ENCODE peak calls at places on chromosomes 16 and 17, in four cellular contexts. F is astrocyte, T is IMR-90, A is MM.1S. K is an unnamed sample.

GRCh38 chr17:77963441-77963840 is 4.9 kb downstream of the TNRC6C start:
- DNase-seq in T (peak), F (peak), A (no peak), K (peak)

GRCh38 chr17:16877102-16877501 is 94.8 kb downstream of the TNFRSF13B start:
- DNase-seq in F (no peak), T (no peak), A (no peak), K (no peak)

GRCh38 chr16:57884655-57885133 is 82.4 kb upstream of the KIFC3 start:
- DNase-seq in A (no peak), F (no peak), T (no peak), K (no peak)

GRCh38 chr17:34067009-34067408 is 188.1 kb upstream of the CCL2 start:
- DNase-seq in F (no peak), T (no peak), A (no peak), K (no peak)

GRCh38 chr16:23039118-23039517 is 110.1 kb downstream of the USP31 start:
- DNase-seq in F (no peak), T (no peak), A (no peak), K (no peak)

GRCh38 chr16:964696-965395 is 5.9 kb downstream of the LMF1 start:
- DNase-seq in A (no peak), T (no peak), F (peak), K (no peak)

GRCh38 chr17:75920045-75920560 is 15.4 kb upstream of the MRPL38 start:
- DNase-seq in F (no peak), T (no peak), A (no peak), K (no peak)

GRCh38 chr16:48053346-48053745 is 102.4 kb downstream of the ABCC12 start:
- DNase-seq in F (peak), A (no peak), T (peak), K (peak)

GRCh38 chr16:89707695-89708094 is 6.2 kb upstream of the SPATA2L start:
- DNase-seq in A (no peak), T (no peak), F (no peak), K (no peak)

GRCh38 chr16:89905511-89906140 is 13.0 kb upstream of the MC1R start:
- DNase-seq in T (no peak), A (no peak), F (no peak), K (no peak)

GRCh38 chr16:20681821-20682736 is 15.4 kb downstream of the ACSM1 start:
- DNase-seq in A (no peak), F (no peak), T (no peak), K (no peak)

GRCh38 chr16:27463741-27464662 is 62.0 kb downstream of the IL21R start:
- DNase-seq in A (no peak), F (no peak), T (no peak), K (no peak)

GRCh38 chr17:39732586-39732985 is 2.3 kb upstream of the MIEN1 start:
- DNase-seq in A (no peak), F (no peak), T (no peak), K (no peak)

DNA sequence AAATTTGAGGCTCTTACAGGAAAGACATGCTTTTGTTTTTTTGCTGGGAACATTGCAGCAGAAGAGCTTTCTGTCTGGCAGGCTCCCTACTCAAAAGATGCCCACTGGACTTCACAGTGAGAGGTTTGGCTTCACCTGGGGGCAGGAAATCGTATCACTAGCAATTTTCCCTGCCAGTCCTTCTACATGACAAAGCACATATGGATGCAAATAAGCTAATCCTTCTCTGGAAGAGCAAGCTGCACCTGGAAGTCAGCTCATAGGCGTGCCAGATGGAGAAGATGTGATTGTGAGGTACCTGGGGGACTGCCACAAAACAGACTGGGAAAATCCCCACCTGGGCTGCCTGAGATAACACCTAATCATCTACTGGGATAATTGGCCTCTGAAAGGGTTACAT is 195.0 kb upstream of the CPHXL start:
- DNase-seq in T (no peak), F (no peak), A (no peak), K (no peak)
- TF ChIP-seq CTCF in T (no peak), F (no peak), A (no peak), K (no peak)

DNA sequence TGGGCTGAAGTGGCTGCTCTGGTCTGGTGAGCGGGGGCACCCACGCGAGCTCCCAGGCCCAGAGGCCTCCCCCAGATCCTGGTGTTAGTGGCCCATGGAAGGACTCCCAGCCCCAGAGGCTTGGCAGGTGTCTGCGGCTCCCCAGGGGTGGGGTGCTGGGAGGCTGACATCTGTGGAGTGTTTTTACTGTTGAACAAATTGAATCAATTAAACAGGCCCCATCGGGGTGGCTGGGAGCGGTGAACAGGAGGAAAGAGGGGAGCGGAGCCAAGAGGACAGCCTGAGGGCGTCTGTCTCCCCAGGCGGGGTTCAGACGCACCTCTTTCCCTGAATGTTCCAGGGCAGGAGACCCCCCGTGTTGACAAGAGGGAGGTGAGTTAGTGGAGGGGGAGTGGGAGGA is 29.9 kb downstream of the ACTG1 start:
- DNase-seq in T (no peak), F (no peak), A (no peak), K (no peak)
- H3K4me3 ChIP-seq in T (no peak), F (no peak), A (no peak), K (no peak)

DNA sequence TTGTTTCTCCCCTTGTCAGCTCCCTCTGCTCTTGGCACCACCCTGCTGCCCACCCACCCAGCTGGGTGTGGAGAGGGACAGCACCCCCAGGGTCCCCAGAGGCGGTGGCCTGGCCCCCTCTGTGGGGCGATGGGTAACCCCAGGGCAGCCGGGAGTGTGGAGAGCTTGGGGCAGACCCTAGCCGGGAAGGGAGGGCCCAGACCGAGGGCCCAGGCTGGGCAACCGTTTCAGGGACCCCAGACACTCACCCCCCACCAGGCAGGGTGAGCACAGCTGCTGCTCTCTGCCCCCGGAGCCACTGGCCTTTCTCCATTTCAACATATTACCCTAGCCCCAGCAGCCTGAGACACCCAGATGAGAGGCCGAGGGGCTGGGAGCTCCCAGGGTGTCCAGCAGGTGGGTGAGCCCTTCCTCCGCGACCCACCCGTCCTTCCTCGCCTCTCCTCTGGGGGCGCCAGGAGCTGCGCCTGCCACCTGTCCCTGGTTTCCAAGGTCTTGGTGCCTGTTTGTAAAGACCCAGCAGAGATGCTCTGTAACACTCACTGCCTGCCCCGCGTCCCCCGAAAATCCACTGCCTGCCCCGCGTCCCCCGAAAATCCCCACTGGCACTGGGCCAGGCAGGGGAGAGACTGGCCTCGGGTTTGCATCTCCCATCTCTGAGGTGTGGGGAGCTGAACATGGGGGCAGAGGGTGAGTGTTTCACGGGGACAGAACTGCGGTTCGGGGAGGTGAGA is 45.4 kb downstream of the BAHCC1 start:
- DNase-seq in T (no peak), F (no peak), A (peak), K (no peak)
- TF ChIP-seq CTCF in T (peak), F (peak), A (peak), K (peak)

GRCh38 chr17:80478487-80479245 is 2.3 kb upstream of the NPTX1 start:
- DNase-seq in T (no peak), F (no peak), A (no peak), K (no peak)

GRCh38 chr17:80475949-80476876 is at the start of gene NPTX1:
- DNase-seq in A (no peak), T (no peak), F (no peak), K (no peak)

GRCh38 chr17:80476877-80477646 is 655 bp upstream of the NPTX1 start:
- DNase-seq in F (no peak), T (no peak), A (no peak), K (no peak)

GRCh38 chr17:80479246-80479566 is 2.8 kb upstream of the NPTX1 start:
- DNase-seq in T (no peak), F (no peak), A (no peak), K (no peak)

GRCh38 chr17:80477647-80478478 is 1.5 kb upstream of the NPTX1 start:
- DNase-seq in A (no peak), F (no peak), T (peak), K (peak)
- H3K4me3 ChIP-seq in A (no peak), F (peak), T (peak), K (peak)

GRCh38 chr17:4394208-4395110 is 28.0 kb upstream of the UBE2G1 start:
- DNase-seq in F (no peak), T (no peak), A (no peak), K (no peak)
- TF ChIP-seq CTCF in F (no peak), T (no peak), A (no peak), K (no peak)

DNA sequence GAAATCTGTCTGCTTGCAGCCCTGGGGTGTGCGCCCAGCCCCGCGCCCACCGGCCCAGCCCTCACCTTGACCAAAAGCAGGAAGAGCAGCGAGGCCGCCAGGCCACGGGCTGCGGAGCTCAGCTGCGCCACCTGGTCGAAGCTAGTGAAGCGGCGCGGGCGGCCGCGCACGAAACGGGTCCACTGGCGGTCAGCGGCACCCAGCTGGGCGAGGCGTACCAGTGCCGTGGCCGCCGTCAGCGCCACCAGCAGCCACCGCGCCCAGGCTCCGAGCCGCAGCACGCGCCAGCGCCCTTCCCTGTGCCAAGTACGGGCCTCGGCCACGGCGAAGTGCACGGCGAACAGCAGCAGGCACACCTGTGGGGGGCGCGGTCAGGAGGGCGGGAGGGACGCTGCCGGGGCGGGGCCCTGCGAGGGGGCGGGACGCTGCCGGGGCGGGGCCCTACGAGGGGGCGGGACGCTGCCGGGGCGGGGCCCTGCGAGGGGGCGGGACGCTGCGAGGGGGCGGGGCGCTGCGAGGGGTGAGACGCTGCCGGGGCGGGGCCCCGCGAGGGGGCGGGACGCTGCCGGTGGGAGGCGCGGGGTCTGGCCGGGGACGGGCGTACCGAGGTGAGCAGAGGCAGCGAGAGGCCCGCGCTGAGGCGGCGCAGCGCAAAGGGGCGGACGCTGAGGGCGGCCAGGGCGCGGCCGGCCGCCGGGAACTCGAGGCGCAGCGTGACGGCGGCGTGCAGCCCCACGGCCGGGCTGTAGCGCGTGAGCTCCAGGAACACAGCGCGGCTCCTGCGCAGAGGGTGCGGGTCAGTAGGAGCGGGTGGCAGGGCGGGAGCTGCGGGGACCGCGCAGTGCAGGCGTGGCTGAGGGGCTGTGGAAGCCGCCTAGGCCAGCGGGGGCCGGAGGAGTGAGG is 43.3 kb downstream of the TSC2 start:
- DNase-seq in A (no peak), F (peak), T (no peak), K (no peak)
- H3K4me3 ChIP-seq in A (no peak), F (no peak), T (no peak), K (no peak)

GRCh38 chr17:51707216-51707615 is 446.9 kb downstream of the UTP18 start:
- DNase-seq in T (no peak), A (no peak), F (no peak), K (no peak)

GRCh38 chr17:51709867-51710266 is 448.6 kb downstream of the CA10 start:
- DNase-seq in A (no peak), F (no peak), T (no peak), K (no peak)

GRCh38 chr17:51706098-51706497 is 445.8 kb downstream of the UTP18 start:
- DNase-seq in A (no peak), F (no peak), T (no peak), K (no peak)

GRCh38 chr17:51710289-51710979 is 448.1 kb downstream of the CA10 start:
- DNase-seq in A (no peak), F (no peak), T (no peak), K (no peak)

GRCh38 chr17:51711581-51711980 is 446.9 kb downstream of the CA10 start:
- DNase-seq in A (no peak), T (no peak), F (no peak), K (no peak)
- TF ChIP-seq CTCF in A (no peak), T (no peak), F (no peak), K (no peak)

GRCh38 chr17:45240905-45241314 is 19.2 kb downstream of the FMNL1 start:
- DNase-seq in T (no peak), A (no peak), F (no peak), K (no peak)
- H3K4me3 ChIP-seq in T (no peak), A (no peak), F (no peak), K (no peak)

K was measured in AG10803.